ENCODE peak calls at places on chromosomes 11 and 22, in eight cellular contexts. One of them, this sample, is unnamed.

GRCh38 chr22:47398921-47399790 is 636.7 kb downstream of the TBC1D22A start:
- DNase-seq in dorsolateral prefrontal cortex: no peak
- DNase-seq in choroid plexus epithelial cell: no peak
- DNase-seq in foreskin fibroblast: no peak
- DNase-seq in Peyer's patch: peak
- DNase-seq in cardiac fibroblast: no peak
- DNase-seq in SK-N-SH: no peak
- DNase-seq in lung: no peak
- DNase-seq in this sample: no peak

GRCh38 chr11:86176165-86176884 is 68.2 kb upstream of the EED start:
- DNase-seq in dorsolateral prefrontal cortex: no peak
- DNase-seq in choroid plexus epithelial cell: peak
- DNase-seq in foreskin fibroblast: no peak
- DNase-seq in Peyer's patch: no peak
- DNase-seq in cardiac fibroblast: peak
- DNase-seq in SK-N-SH: no peak
- DNase-seq in lung: no peak
- DNase-seq in this sample: peak

GRCh38 chr11:32550207-32550606 is 33.4 kb upstream of the EIF3M start:
- DNase-seq in dorsolateral prefrontal cortex: no peak
- DNase-seq in choroid plexus epithelial cell: no peak
- DNase-seq in foreskin fibroblast: no peak
- DNase-seq in Peyer's patch: no peak
- DNase-seq in cardiac fibroblast: no peak
- DNase-seq in SK-N-SH: no peak
- DNase-seq in lung: no peak
- DNase-seq in this sample: no peak

GRCh38 chr11:18912883-18913282 is 26.3 kb downstream of the MRGPRX1 start:
- DNase-seq in dorsolateral prefrontal cortex: no peak
- DNase-seq in choroid plexus epithelial cell: no peak
- DNase-seq in foreskin fibroblast: no peak
- DNase-seq in Peyer's patch: no peak
- DNase-seq in cardiac fibroblast: no peak
- DNase-seq in SK-N-SH: no peak
- DNase-seq in lung: no peak
- DNase-seq in this sample: no peak

GRCh38 chr11:58926251-58926650 is 13.0 kb upstream of the GLYATL1 start:
- DNase-seq in dorsolateral prefrontal cortex: no peak
- DNase-seq in choroid plexus epithelial cell: no peak
- DNase-seq in foreskin fibroblast: no peak
- DNase-seq in Peyer's patch: no peak
- DNase-seq in cardiac fibroblast: peak
- DNase-seq in SK-N-SH: no peak
- DNase-seq in lung: no peak
- DNase-seq in this sample: no peak

GRCh38 chr11:45079075-45079444 is 67.4 kb upstream of the PRDM11 start:
- DNase-seq in dorsolateral prefrontal cortex: no peak
- DNase-seq in choroid plexus epithelial cell: no peak
- DNase-seq in foreskin fibroblast: no peak
- DNase-seq in Peyer's patch: no peak
- DNase-seq in cardiac fibroblast: no peak
- DNase-seq in SK-N-SH: no peak
- DNase-seq in lung: no peak
- DNase-seq in this sample: no peak

GRCh38 chr11:12871788-12872321 is 137.3 kb upstream of the RASSF10 start:
- DNase-seq in dorsolateral prefrontal cortex: no peak
- DNase-seq in choroid plexus epithelial cell: peak
- DNase-seq in foreskin fibroblast: no peak
- DNase-seq in Peyer's patch: no peak
- DNase-seq in cardiac fibroblast: peak
- DNase-seq in SK-N-SH: no peak
- DNase-seq in lung: no peak
- DNase-seq in this sample: no peak

GRCh38 chr11:32213223-32213622 is 122.3 kb downstream of the RCN1 start:
- DNase-seq in dorsolateral prefrontal cortex: no peak
- DNase-seq in choroid plexus epithelial cell: peak
- DNase-seq in foreskin fibroblast: peak
- DNase-seq in Peyer's patch: no peak
- DNase-seq in cardiac fibroblast: peak
- DNase-seq in SK-N-SH: no peak
- DNase-seq in lung: no peak
- DNase-seq in this sample: no peak

GRCh38 chr22:46942816-46943783 is 180.7 kb downstream of the TBC1D22A start:
- DNase-seq in dorsolateral prefrontal cortex: no peak
- DNase-seq in choroid plexus epithelial cell: no peak
- DNase-seq in foreskin fibroblast: no peak
- DNase-seq in Peyer's patch: no peak
- DNase-seq in cardiac fibroblast: peak
- DNase-seq in SK-N-SH: no peak
- DNase-seq in lung: peak
- DNase-seq in this sample: no peak

GRCh38 chr11:64317325-64317960 is at the start of gene TRMT112:
- DNase-seq in dorsolateral prefrontal cortex: peak
- DNase-seq in choroid plexus epithelial cell: peak
- DNase-seq in foreskin fibroblast: peak
- DNase-seq in Peyer's patch: peak
- DNase-seq in cardiac fibroblast: peak
- DNase-seq in SK-N-SH: peak
- DNase-seq in lung: peak
- DNase-seq in this sample: peak

GRCh38 chr11:65870706-65871681 is 1.6 kb downstream of the EFEMP2 start:
- DNase-seq in dorsolateral prefrontal cortex: no peak
- DNase-seq in choroid plexus epithelial cell: no peak
- DNase-seq in foreskin fibroblast: no peak
- DNase-seq in Peyer's patch: peak
- DNase-seq in cardiac fibroblast: no peak
- DNase-seq in SK-N-SH: no peak
- DNase-seq in lung: no peak
- DNase-seq in this sample: no peak

GRCh38 chr11:65868907-65869306 is 3.7 kb downstream of the EFEMP2 start:
- DNase-seq in dorsolateral prefrontal cortex: no peak
- DNase-seq in choroid plexus epithelial cell: no peak
- DNase-seq in foreskin fibroblast: no peak
- DNase-seq in Peyer's patch: no peak
- DNase-seq in cardiac fibroblast: no peak
- DNase-seq in SK-N-SH: no peak
- DNase-seq in lung: no peak
- DNase-seq in this sample: no peak

GRCh38 chr11:65870307-65870658 is 2.3 kb downstream of the EFEMP2 start:
- DNase-seq in dorsolateral prefrontal cortex: no peak
- DNase-seq in choroid plexus epithelial cell: no peak
- DNase-seq in foreskin fibroblast: no peak
- DNase-seq in Peyer's patch: peak
- DNase-seq in cardiac fibroblast: no peak
- DNase-seq in SK-N-SH: no peak
- DNase-seq in lung: no peak
- DNase-seq in this sample: no peak

GRCh38 chr11:65868076-65868667 is 4.4 kb downstream of the EFEMP2 start:
- DNase-seq in dorsolateral prefrontal cortex: peak
- DNase-seq in choroid plexus epithelial cell: no peak
- DNase-seq in foreskin fibroblast: no peak
- DNase-seq in Peyer's patch: no peak
- DNase-seq in cardiac fibroblast: no peak
- DNase-seq in SK-N-SH: peak
- DNase-seq in lung: no peak
- DNase-seq in this sample: no peak

GRCh38 chr11:65869643-65870306 is 2.8 kb downstream of the EFEMP2 start:
- DNase-seq in dorsolateral prefrontal cortex: no peak
- DNase-seq in choroid plexus epithelial cell: no peak
- DNase-seq in foreskin fibroblast: no peak
- DNase-seq in Peyer's patch: peak
- DNase-seq in cardiac fibroblast: no peak
- DNase-seq in SK-N-SH: no peak
- DNase-seq in lung: no peak
- DNase-seq in this sample: no peak
- H3K4me3 ChIP-seq in dorsolateral prefrontal cortex: no peak
- H3K4me3 ChIP-seq in choroid plexus epithelial cell: no peak
- H3K4me3 ChIP-seq in foreskin fibroblast: no peak
- H3K4me3 ChIP-seq in Peyer's patch: no peak
- H3K4me3 ChIP-seq in cardiac fibroblast: no peak
- H3K4me3 ChIP-seq in SK-N-SH: no peak
- H3K4me3 ChIP-seq in lung: no peak
- H3K4me3 ChIP-seq in this sample: no peak

GRCh38 chr11:11420512-11420911 is 67.5 kb upstream of the CSNK2A3 start:
- DNase-seq in dorsolateral prefrontal cortex: no peak
- DNase-seq in choroid plexus epithelial cell: no peak
- DNase-seq in foreskin fibroblast: no peak
- DNase-seq in Peyer's patch: no peak
- DNase-seq in cardiac fibroblast: no peak
- DNase-seq in SK-N-SH: no peak
- DNase-seq in lung: no peak
- DNase-seq in this sample: no peak

GRCh38 chr11:11422291-11423128 is 69.5 kb upstream of the CSNK2A3 start:
- DNase-seq in dorsolateral prefrontal cortex: no peak
- DNase-seq in choroid plexus epithelial cell: no peak
- DNase-seq in foreskin fibroblast: peak
- DNase-seq in Peyer's patch: no peak
- DNase-seq in cardiac fibroblast: no peak
- DNase-seq in SK-N-SH: no peak
- DNase-seq in lung: no peak
- DNase-seq in this sample: no peak

GRCh38 chr11:11425806-11426205 is 72.8 kb upstream of the CSNK2A3 start:
- DNase-seq in dorsolateral prefrontal cortex: no peak
- DNase-seq in choroid plexus epithelial cell: no peak
- DNase-seq in foreskin fibroblast: no peak
- DNase-seq in Peyer's patch: no peak
- DNase-seq in cardiac fibroblast: no peak
- DNase-seq in SK-N-SH: no peak
- DNase-seq in lung: no peak
- DNase-seq in this sample: no peak

GRCh38 chr11:11424696-11425095 is 71.6 kb upstream of the CSNK2A3 start:
- DNase-seq in dorsolateral prefrontal cortex: no peak
- DNase-seq in choroid plexus epithelial cell: no peak
- DNase-seq in foreskin fibroblast: no peak
- DNase-seq in Peyer's patch: no peak
- DNase-seq in cardiac fibroblast: no peak
- DNase-seq in SK-N-SH: no peak
- DNase-seq in lung: no peak
- DNase-seq in this sample: no peak

DNA sequence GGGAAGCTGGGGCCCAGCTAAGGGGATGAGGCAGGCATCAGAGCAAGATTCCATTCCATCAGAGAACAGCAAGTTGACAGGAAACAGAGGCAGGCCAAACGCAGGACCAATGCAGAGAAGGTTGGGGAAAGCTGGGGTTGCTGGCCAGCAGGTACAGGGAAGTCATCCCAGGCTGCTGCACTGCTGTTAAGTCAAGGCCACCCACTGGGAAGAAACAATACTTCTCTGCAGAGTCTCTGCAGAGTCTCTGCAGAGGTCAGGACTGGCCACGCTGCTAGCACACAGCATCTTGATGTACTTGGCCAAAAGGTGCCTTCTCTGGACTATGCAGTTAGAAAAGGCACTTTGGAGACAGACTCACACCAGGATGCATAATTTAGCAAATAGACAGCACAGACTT is 68.5 kb upstream of the CSNK2A3 start:
- DNase-seq in dorsolateral prefrontal cortex: no peak
- DNase-seq in choroid plexus epithelial cell: no peak
- DNase-seq in foreskin fibroblast: no peak
- DNase-seq in Peyer's patch: no peak
- DNase-seq in cardiac fibroblast: no peak
- DNase-seq in SK-N-SH: no peak
- DNase-seq in lung: no peak
- DNase-seq in this sample: no peak
- TF ChIP-seq CTCF in dorsolateral prefrontal cortex: no peak
- TF ChIP-seq CTCF in choroid plexus epithelial cell: no peak
- TF ChIP-seq CTCF in foreskin fibroblast: no peak
- TF ChIP-seq CTCF in Peyer's patch: no peak
- TF ChIP-seq CTCF in cardiac fibroblast: no peak
- TF ChIP-seq CTCF in SK-N-SH: no peak
- TF ChIP-seq CTCF in lung: no peak
- TF ChIP-seq CTCF in this sample: no peak

GRCh38 chr11:107928767-107929507 is 689 bp downstream of the RAB39A start:
- DNase-seq in dorsolateral prefrontal cortex: peak
- DNase-seq in choroid plexus epithelial cell: no peak
- DNase-seq in foreskin fibroblast: no peak
- DNase-seq in Peyer's patch: no peak
- DNase-seq in cardiac fibroblast: no peak
- DNase-seq in SK-N-SH: peak
- DNase-seq in lung: no peak
- DNase-seq in this sample: peak

GRCh38 chr11:107928046-107928766 is at the start of gene RAB39A:
- DNase-seq in dorsolateral prefrontal cortex: peak
- DNase-seq in choroid plexus epithelial cell: peak
- DNase-seq in foreskin fibroblast: peak
- DNase-seq in Peyer's patch: peak
- DNase-seq in cardiac fibroblast: peak
- DNase-seq in SK-N-SH: peak
- DNase-seq in lung: peak
- DNase-seq in this sample: peak

GRCh38 chr11:107931206-107931605 is 3.0 kb downstream of the RAB39A start:
- DNase-seq in dorsolateral prefrontal cortex: no peak
- DNase-seq in choroid plexus epithelial cell: no peak
- DNase-seq in foreskin fibroblast: no peak
- DNase-seq in Peyer's patch: no peak
- DNase-seq in cardiac fibroblast: no peak
- DNase-seq in SK-N-SH: no peak
- DNase-seq in lung: no peak
- DNase-seq in this sample: no peak

GRCh38 chr11:107927559-107927958 is 689 bp upstream of the RAB39A start:
- DNase-seq in dorsolateral prefrontal cortex: no peak
- DNase-seq in choroid plexus epithelial cell: no peak
- DNase-seq in foreskin fibroblast: no peak
- DNase-seq in Peyer's patch: no peak
- DNase-seq in cardiac fibroblast: no peak
- DNase-seq in SK-N-SH: no peak
- DNase-seq in lung: no peak
- DNase-seq in this sample: no peak

DNA sequence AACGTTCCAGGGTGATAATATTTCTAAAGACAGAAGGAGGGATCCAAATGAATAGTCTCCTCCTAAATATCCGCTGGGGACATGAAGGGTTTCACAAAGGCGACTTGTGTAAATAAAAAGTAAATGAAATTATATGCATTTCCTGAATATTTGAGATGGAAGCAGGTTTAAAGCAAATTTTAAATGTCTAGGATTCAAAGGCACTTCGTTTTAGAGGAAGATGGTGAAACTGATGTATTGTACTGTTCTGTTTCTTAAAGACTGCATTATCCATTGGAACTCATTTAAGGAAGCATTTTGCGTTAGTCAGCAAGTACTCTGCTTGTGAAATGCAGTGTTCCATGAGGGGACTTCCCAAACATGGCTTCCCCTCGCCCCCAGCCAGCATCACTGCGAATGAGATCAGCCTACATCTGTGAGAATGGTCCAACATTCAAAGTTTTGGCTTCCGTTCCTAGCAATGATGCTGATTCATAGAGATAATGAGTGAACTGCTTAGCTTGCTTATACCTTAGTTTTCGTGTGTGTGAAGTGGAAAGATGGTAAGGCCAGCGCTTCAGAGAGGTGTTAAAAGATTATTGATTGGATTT is 1.5 kb downstream of the RAB39A start:
- DNase-seq in dorsolateral prefrontal cortex: no peak
- DNase-seq in choroid plexus epithelial cell: no peak
- DNase-seq in foreskin fibroblast: no peak
- DNase-seq in Peyer's patch: no peak
- DNase-seq in cardiac fibroblast: no peak
- DNase-seq in SK-N-SH: peak
- DNase-seq in lung: no peak
- DNase-seq in this sample: peak
- H3K4me3 ChIP-seq in dorsolateral prefrontal cortex: peak
- H3K4me3 ChIP-seq in choroid plexus epithelial cell: no peak
- H3K4me3 ChIP-seq in foreskin fibroblast: no peak
- H3K4me3 ChIP-seq in Peyer's patch: no peak
- H3K4me3 ChIP-seq in cardiac fibroblast: no peak
- H3K4me3 ChIP-seq in SK-N-SH: peak
- H3K4me3 ChIP-seq in lung: no peak
- H3K4me3 ChIP-seq in this sample: peak

GRCh38 chr11:131512228-131512627 is 141.8 kb downstream of the NTM start:
- DNase-seq in dorsolateral prefrontal cortex: no peak
- DNase-seq in choroid plexus epithelial cell: no peak
- DNase-seq in foreskin fibroblast: no peak
- DNase-seq in Peyer's patch: no peak
- DNase-seq in cardiac fibroblast: no peak
- DNase-seq in SK-N-SH: no peak
- DNase-seq in lung: no peak
- DNase-seq in this sample: no peak
- TF ChIP-seq CTCF in dorsolateral prefrontal cortex: no peak
- TF ChIP-seq CTCF in choroid plexus epithelial cell: no peak
- TF ChIP-seq CTCF in foreskin fibroblast: no peak
- TF ChIP-seq CTCF in Peyer's patch: no peak
- TF ChIP-seq CTCF in cardiac fibroblast: no peak
- TF ChIP-seq CTCF in SK-N-SH: no peak
- TF ChIP-seq CTCF in lung: no peak
- TF ChIP-seq CTCF in this sample: no peak

This sample was measured in GM06990.